ENCODE peak calls at places on chromosomes 3 and 15, in six cellular contexts. One of them, this sample, is unnamed.

GRCh38 chr3:186997061-186998054 is 67.0 kb downstream of the ST6GAL1 start:
- DNase-seq in BE2C: no peak
- DNase-seq in IMR-90: no peak
- DNase-seq in CD8-positive, alpha-beta T cell: no peak
- DNase-seq in GM23248: peak; percentile 32
- DNase-seq in endothelial cell of umbilical vein: no peak
- DNase-seq in this sample: no peak

GRCh38 chr3:113169876-113170452 is 41.4 kb upstream of the BOC start:
- DNase-seq in BE2C: no peak
- DNase-seq in IMR-90: no peak
- DNase-seq in CD8-positive, alpha-beta T cell: no peak
- DNase-seq in GM23248: no peak
- DNase-seq in endothelial cell of umbilical vein: no peak
- DNase-seq in this sample: no peak

GRCh38 chr3:59127071-59127470 is 77.2 kb upstream of the CFAP20DC start:
- DNase-seq in BE2C: no peak
- DNase-seq in IMR-90: peak; percentile 83
- DNase-seq in CD8-positive, alpha-beta T cell: no peak
- DNase-seq in GM23248: peak; percentile 84
- DNase-seq in endothelial cell of umbilical vein: no peak
- DNase-seq in this sample: no peak

GRCh38 chr3:168272343-168272984 is 176.7 kb upstream of the GOLIM4 start:
- DNase-seq in BE2C: no peak
- DNase-seq in IMR-90: peak; percentile 38
- DNase-seq in CD8-positive, alpha-beta T cell: no peak
- DNase-seq in GM23248: no peak
- DNase-seq in endothelial cell of umbilical vein: no peak
- DNase-seq in this sample: peak; percentile 43

GRCh38 chr15:72968531-72968922 is 83.7 kb upstream of the NEO1 start:
- DNase-seq in BE2C: no peak
- DNase-seq in IMR-90: no peak
- DNase-seq in CD8-positive, alpha-beta T cell: no peak
- DNase-seq in GM23248: no peak
- DNase-seq in endothelial cell of umbilical vein: peak; percentile 6
- DNase-seq in this sample: no peak

GRCh38 chr3:122497425-122497824 is 17.3 kb downstream of the KPNA1 start:
- DNase-seq in BE2C: no peak
- DNase-seq in IMR-90: peak; percentile 91
- DNase-seq in CD8-positive, alpha-beta T cell: peak; percentile 10
- DNase-seq in GM23248: peak; percentile 94
- DNase-seq in endothelial cell of umbilical vein: no peak
- DNase-seq in this sample: no peak

GRCh38 chr3:38616111-38616510 is 33.4 kb downstream of the SCN5A start:
- DNase-seq in BE2C: no peak
- DNase-seq in IMR-90: no peak
- DNase-seq in CD8-positive, alpha-beta T cell: no peak
- DNase-seq in GM23248: no peak
- DNase-seq in endothelial cell of umbilical vein: no peak
- DNase-seq in this sample: no peak

GRCh38 chr3:13539285-13539625 is 9.7 kb upstream of the FBLN2 start:
- DNase-seq in BE2C: no peak
- DNase-seq in IMR-90: peak; percentile 75
- DNase-seq in CD8-positive, alpha-beta T cell: no peak
- DNase-seq in GM23248: peak; percentile 83
- DNase-seq in endothelial cell of umbilical vein: no peak
- DNase-seq in this sample: no peak

GRCh38 chr3:120622870-120623718 is 27.0 kb downstream of the NDUFB4 start:
- DNase-seq in BE2C: peak; percentile 61
- DNase-seq in IMR-90: peak; percentile 82
- DNase-seq in CD8-positive, alpha-beta T cell: no peak
- DNase-seq in GM23248: peak; percentile 74
- DNase-seq in endothelial cell of umbilical vein: peak; percentile 51
- DNase-seq in this sample: no peak

GRCh38 chr3:11820540-11821041 is 26.1 kb downstream of the TAMM41 start:
- DNase-seq in BE2C: no peak
- DNase-seq in IMR-90: peak; percentile 31
- DNase-seq in CD8-positive, alpha-beta T cell: no peak
- DNase-seq in GM23248: peak; percentile 39
- DNase-seq in endothelial cell of umbilical vein: peak; percentile 57
- DNase-seq in this sample: no peak

GRCh38 chr3:78868570-78868969 is 899.2 kb downstream of the ROBO1 start:
- DNase-seq in BE2C: no peak
- DNase-seq in IMR-90: no peak
- DNase-seq in CD8-positive, alpha-beta T cell: no peak
- DNase-seq in GM23248: no peak
- DNase-seq in endothelial cell of umbilical vein: no peak
- DNase-seq in this sample: no peak

GRCh38 chr3:186287723-186288122 is 74.3 kb downstream of the DGKG start:
- DNase-seq in BE2C: no peak
- DNase-seq in IMR-90: peak; percentile 85
- DNase-seq in CD8-positive, alpha-beta T cell: no peak
- DNase-seq in GM23248: peak; percentile 92
- DNase-seq in endothelial cell of umbilical vein: no peak
- DNase-seq in this sample: no peak

GRCh38 chr3:197713477-197713822 is 23.3 kb downstream of the RUBCN start:
- DNase-seq in BE2C: no peak
- DNase-seq in IMR-90: no peak
- DNase-seq in CD8-positive, alpha-beta T cell: no peak
- DNase-seq in GM23248: no peak
- DNase-seq in endothelial cell of umbilical vein: no peak
- DNase-seq in this sample: no peak

GRCh38 chr3:178206554-178206953 is 329.7 kb upstream of the KCNMB2 start:
- DNase-seq in BE2C: no peak
- DNase-seq in IMR-90: no peak
- DNase-seq in CD8-positive, alpha-beta T cell: no peak
- DNase-seq in GM23248: no peak
- DNase-seq in endothelial cell of umbilical vein: no peak
- DNase-seq in this sample: no peak

GRCh38 chr3:132038198-132038825 is 3.5 kb upstream of the CPNE4 start:
- DNase-seq in BE2C: no peak
- DNase-seq in IMR-90: peak; percentile 23
- DNase-seq in CD8-positive, alpha-beta T cell: no peak
- DNase-seq in GM23248: peak; percentile 64
- DNase-seq in endothelial cell of umbilical vein: peak; percentile 17
- DNase-seq in this sample: no peak

GRCh38 chr3:172157566-172158258 is 118.3 kb downstream of the FNDC3B start:
- DNase-seq in BE2C: no peak
- DNase-seq in IMR-90: no peak
- DNase-seq in CD8-positive, alpha-beta T cell: no peak
- DNase-seq in GM23248: no peak
- DNase-seq in endothelial cell of umbilical vein: no peak
- DNase-seq in this sample: no peak

GRCh38 chr3:11384074-11384473 is 111.9 kb downstream of the ATG7 start:
- DNase-seq in BE2C: no peak
- DNase-seq in IMR-90: no peak
- DNase-seq in CD8-positive, alpha-beta T cell: no peak
- DNase-seq in GM23248: no peak
- DNase-seq in endothelial cell of umbilical vein: no peak
- DNase-seq in this sample: no peak

GRCh38 chr15:48993411-48993810 is 29.7 kb upstream of the SHC4 start:
- DNase-seq in BE2C: no peak
- DNase-seq in IMR-90: peak; percentile 35
- DNase-seq in CD8-positive, alpha-beta T cell: no peak
- DNase-seq in GM23248: peak; percentile 18
- DNase-seq in endothelial cell of umbilical vein: no peak
- DNase-seq in this sample: no peak

GRCh38 chr3:178507507-178508442 is 28.5 kb upstream of the KCNMB2 start:
- DNase-seq in BE2C: no peak
- DNase-seq in IMR-90: no peak
- DNase-seq in CD8-positive, alpha-beta T cell: no peak
- DNase-seq in GM23248: no peak
- DNase-seq in endothelial cell of umbilical vein: no peak
- DNase-seq in this sample: no peak

GRCh38 chr3:73710340-73710739 is 85.6 kb upstream of the PDZRN3 start:
- DNase-seq in BE2C: no peak
- DNase-seq in IMR-90: peak; percentile 12
- DNase-seq in CD8-positive, alpha-beta T cell: no peak
- DNase-seq in GM23248: peak; percentile 30
- DNase-seq in endothelial cell of umbilical vein: no peak
- DNase-seq in this sample: no peak

GRCh38 chr3:19799887-19800286 is 134.1 kb downstream of the EFHB start:
- DNase-seq in BE2C: no peak
- DNase-seq in IMR-90: no peak
- DNase-seq in CD8-positive, alpha-beta T cell: no peak
- DNase-seq in GM23248: no peak
- DNase-seq in endothelial cell of umbilical vein: no peak
- DNase-seq in this sample: no peak

GRCh38 chr3:28050120-28050519 is 191.3 kb upstream of the CMC1 start:
- DNase-seq in BE2C: no peak
- DNase-seq in IMR-90: no peak
- DNase-seq in CD8-positive, alpha-beta T cell: no peak
- DNase-seq in GM23248: peak; percentile 23
- DNase-seq in endothelial cell of umbilical vein: no peak
- DNase-seq in this sample: no peak
- H3K36me3 ChIP-seq in BE2C: no peaks in the 10 kb centered on the region
- H3K36me3 ChIP-seq in IMR-90: no peaks in the 10 kb centered on the region
- H3K36me3 ChIP-seq in CD8-positive, alpha-beta T cell: no peaks in the 10 kb centered on the region
- H3K36me3 ChIP-seq in GM23248: no peaks in the 10 kb centered on the region
- H3K36me3 ChIP-seq in endothelial cell of umbilical vein: no peaks in the 10 kb centered on the region
- H3K36me3 ChIP-seq in this sample: no peaks in the 10 kb centered on the region

DNA sequence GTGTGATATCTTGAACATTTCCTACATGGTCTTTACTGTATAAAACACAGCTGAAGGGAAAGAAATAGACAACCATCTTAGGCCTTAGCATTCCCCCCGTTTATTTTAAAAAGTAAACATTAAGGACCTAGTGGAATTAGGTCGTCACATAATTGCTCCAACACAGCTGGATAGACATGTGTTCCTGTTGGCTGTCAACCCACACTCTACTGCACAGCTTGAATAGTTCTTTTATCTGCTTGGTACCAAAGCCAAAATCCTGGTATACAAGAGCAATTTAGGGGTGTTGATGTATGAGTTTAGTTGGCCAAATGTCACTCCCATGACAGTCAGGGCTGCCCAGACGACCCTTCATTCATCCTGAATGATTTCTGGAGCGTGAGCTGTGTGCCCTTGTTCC is 179.6 kb downstream of the ITPR1 start:
- DNase-seq in BE2C: no peak
- DNase-seq in IMR-90: no peak
- DNase-seq in CD8-positive, alpha-beta T cell: no peak
- DNase-seq in GM23248: no peak
- DNase-seq in endothelial cell of umbilical vein: no peak
- DNase-seq in this sample: no peak
- H3K36me3 ChIP-seq in BE2C: peaks cover 26% of the 10 kb centered on the region
- H3K36me3 ChIP-seq in IMR-90: peaks cover 5% of the 10 kb centered on the region
- H3K36me3 ChIP-seq in CD8-positive, alpha-beta T cell: peaks cover 32% of the 10 kb centered on the region
- H3K36me3 ChIP-seq in GM23248: no peaks in the 10 kb centered on the region
- H3K36me3 ChIP-seq in endothelial cell of umbilical vein: no peaks in the 10 kb centered on the region
- H3K36me3 ChIP-seq in this sample: peaks cover 4% of the 10 kb centered on the region

GRCh38 chr3:53062905-53063304 is 17.0 kb upstream of the SFMBT1 start:
- DNase-seq in BE2C: no peak
- DNase-seq in IMR-90: no peak
- DNase-seq in CD8-positive, alpha-beta T cell: no peak
- DNase-seq in GM23248: no peak
- DNase-seq in endothelial cell of umbilical vein: no peak
- DNase-seq in this sample: no peak
- H3K36me3 ChIP-seq in BE2C: no peaks in the 10 kb centered on the region
- H3K36me3 ChIP-seq in IMR-90: no peaks in the 10 kb centered on the region
- H3K36me3 ChIP-seq in CD8-positive, alpha-beta T cell: no peaks in the 10 kb centered on the region
- H3K36me3 ChIP-seq in GM23248: no peaks in the 10 kb centered on the region
- H3K36me3 ChIP-seq in endothelial cell of umbilical vein: no peaks in the 10 kb centered on the region
- H3K36me3 ChIP-seq in this sample: no peaks in the 10 kb centered on the region

GRCh38 chr3:45608885-45609284 is 14.3 kb downstream of the LIMD1 start:
- DNase-seq in BE2C: no peak
- DNase-seq in IMR-90: peak; percentile 83
- DNase-seq in CD8-positive, alpha-beta T cell: no peak
- DNase-seq in GM23248: peak; percentile 75
- DNase-seq in endothelial cell of umbilical vein: no peak
- DNase-seq in this sample: no peak

GRCh38 chr3:45608296-45608695 is 13.7 kb downstream of the LIMD1 start:
- DNase-seq in BE2C: no peak
- DNase-seq in IMR-90: no peak
- DNase-seq in CD8-positive, alpha-beta T cell: no peak
- DNase-seq in GM23248: no peak
- DNase-seq in endothelial cell of umbilical vein: no peak
- DNase-seq in this sample: no peak

GRCh38 chr3:45611619-45612018 is 17.1 kb downstream of the LIMD1 start:
- DNase-seq in BE2C: no peak
- DNase-seq in IMR-90: no peak
- DNase-seq in CD8-positive, alpha-beta T cell: no peak
- DNase-seq in GM23248: no peak
- DNase-seq in endothelial cell of umbilical vein: no peak
- DNase-seq in this sample: no peak

GRCh38 chr3:45612138-45612537 is 17.6 kb downstream of the LIMD1 start:
- DNase-seq in BE2C: no peak
- DNase-seq in IMR-90: no peak
- DNase-seq in CD8-positive, alpha-beta T cell: no peak
- DNase-seq in GM23248: no peak
- DNase-seq in endothelial cell of umbilical vein: no peak
- DNase-seq in this sample: no peak

DNA sequence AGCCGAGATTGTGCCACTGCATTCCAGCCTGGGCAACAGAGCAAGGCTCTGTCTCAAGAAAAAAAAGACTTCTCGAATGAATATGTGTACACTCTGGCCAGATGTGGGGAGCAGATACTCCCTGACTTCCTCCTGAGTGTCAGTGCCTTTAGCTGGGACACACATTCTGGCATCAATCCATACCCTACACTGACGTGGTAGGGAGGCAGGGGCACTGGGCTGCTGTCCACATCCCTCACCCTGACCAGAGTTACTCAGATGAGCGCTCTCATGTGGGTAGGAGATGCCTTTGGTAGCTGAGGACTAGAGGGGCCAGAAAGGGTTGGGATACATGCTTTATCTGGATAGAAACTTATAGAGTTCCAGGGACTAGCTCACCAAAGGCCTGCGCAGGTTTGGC is 15.6 kb downstream of the LIMD1 start:
- DNase-seq in BE2C: no peak
- DNase-seq in IMR-90: peak; percentile 34
- DNase-seq in CD8-positive, alpha-beta T cell: no peak
- DNase-seq in GM23248: no peak
- DNase-seq in endothelial cell of umbilical vein: no peak
- DNase-seq in this sample: no peak
- H3K36me3 ChIP-seq in BE2C: no peaks in the 10 kb centered on the region
- H3K36me3 ChIP-seq in IMR-90: peaks cover 13% of the 10 kb centered on the region
- H3K36me3 ChIP-seq in CD8-positive, alpha-beta T cell: no peaks in the 10 kb centered on the region
- H3K36me3 ChIP-seq in GM23248: no peaks in the 10 kb centered on the region
- H3K36me3 ChIP-seq in endothelial cell of umbilical vein: peaks cover 3% of the 10 kb centered on the region
- H3K36me3 ChIP-seq in this sample: no peaks in the 10 kb centered on the region

DNA sequence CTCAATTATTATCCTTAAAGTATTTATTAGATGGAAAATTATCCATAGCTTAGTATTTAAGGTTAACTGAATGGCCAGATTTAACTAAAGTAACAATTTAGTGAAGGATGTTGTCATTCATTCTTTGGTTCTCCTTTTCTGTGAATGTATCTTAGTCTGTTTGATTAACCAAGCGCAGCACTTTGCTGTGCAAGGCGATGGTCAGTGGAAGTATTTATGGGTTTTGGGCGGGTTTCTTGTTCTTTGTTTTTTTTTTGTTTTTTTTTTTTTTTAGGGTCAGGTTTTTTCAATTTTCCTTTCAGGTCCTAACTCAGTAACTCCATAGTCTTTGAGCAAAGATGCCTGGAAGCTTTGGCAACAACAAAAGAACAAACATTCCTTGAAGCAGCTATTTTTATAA is 328.8 kb downstream of the PTPRG start:
- DNase-seq in BE2C: no peak
- DNase-seq in IMR-90: no peak
- DNase-seq in CD8-positive, alpha-beta T cell: no peak
- DNase-seq in GM23248: no peak
- DNase-seq in endothelial cell of umbilical vein: no peak
- DNase-seq in this sample: no peak
- H3K36me3 ChIP-seq in BE2C: no peaks in the 10 kb centered on the region
- H3K36me3 ChIP-seq in IMR-90: no peaks in the 10 kb centered on the region
- H3K36me3 ChIP-seq in CD8-positive, alpha-beta T cell: no peaks in the 10 kb centered on the region
- H3K36me3 ChIP-seq in GM23248: no peaks in the 10 kb centered on the region
- H3K36me3 ChIP-seq in endothelial cell of umbilical vein: no peaks in the 10 kb centered on the region
- H3K36me3 ChIP-seq in this sample: no peaks in the 10 kb centered on the region